ENCODE peak calls at places on chromosomes 7 and 10, in four cellular contexts. T is transverse colon, Z is SK-N-SH, Y is HepG2. L is an unnamed sample.

GRCh38 chr7:151410405-151411390 is 860 bp upstream of the WDR86 start:
- DNase-seq in Y (no peak), Z (peak), T (no peak), L (peak)

GRCh38 chr10:88113232-88113631 is 249.8 kb downstream of the PTEN start:
- DNase-seq in Z (no peak), Y (no peak), T (no peak), L (no peak)

GRCh38 chr7:128884561-128885369 is 22.1 kb downstream of the ATP6V1F start:
- DNase-seq in Z (peak), T (no peak), Y (no peak), L (no peak)

GRCh38 chr7:2813350-2814185 is 30.5 kb downstream of the GNA12 start:
- DNase-seq in Z (no peak), Y (no peak), T (no peak), L (peak)

GRCh38 chr10:32941357-32941756 is 16.7 kb downstream of the ITGB1 start:
- DNase-seq in Y (no peak), T (no peak), Z (no peak), L (no peak)

GRCh38 chr10:99977916-99978315 is 31.8 kb downstream of the DNMBP start:
- DNase-seq in Z (no peak), Y (no peak), T (no peak), L (no peak)

GRCh38 chr10:30702860-30703259 is 73.3 kb upstream of the LYZL2 start:
- DNase-seq in Z (no peak), T (no peak), Y (no peak), L (no peak)

GRCh38 chr10:123102673-123103072 is 33.1 kb upstream of the HMX3 start:
- DNase-seq in Z (no peak), T (no peak), Y (no peak), L (no peak)

GRCh38 chr10:98296514-98296913 is 28.5 kb upstream of the LOXL4 start:
- DNase-seq in Y (no peak), T (no peak), Z (no peak), L (peak)

GRCh38 chr7:123770378-123770777 is 21.6 kb upstream of the WASL start:
- DNase-seq in T (no peak), Z (no peak), Y (peak), L (no peak)

GRCh38 chr7:94649313-94649924 is 6.5 kb downstream of the SGCE start:
- DNase-seq in Z (no peak), T (no peak), Y (no peak), L (no peak)

GRCh38 chr7:66221442-66221841 is 16.3 kb downstream of the TPST1 start:
- DNase-seq in Y (no peak), T (no peak), Z (no peak), L (no peak)

GRCh38 chr7:65295409-65295808 is 78.2 kb upstream of the ZNF92 start:
- DNase-seq in T (no peak), Y (no peak), Z (no peak), L (no peak)

GRCh38 chr7:70574314-70574713 is 557.6 kb upstream of the GALNT17 start:
- DNase-seq in Y (no peak), T (no peak), Z (no peak), L (no peak)

DNA sequence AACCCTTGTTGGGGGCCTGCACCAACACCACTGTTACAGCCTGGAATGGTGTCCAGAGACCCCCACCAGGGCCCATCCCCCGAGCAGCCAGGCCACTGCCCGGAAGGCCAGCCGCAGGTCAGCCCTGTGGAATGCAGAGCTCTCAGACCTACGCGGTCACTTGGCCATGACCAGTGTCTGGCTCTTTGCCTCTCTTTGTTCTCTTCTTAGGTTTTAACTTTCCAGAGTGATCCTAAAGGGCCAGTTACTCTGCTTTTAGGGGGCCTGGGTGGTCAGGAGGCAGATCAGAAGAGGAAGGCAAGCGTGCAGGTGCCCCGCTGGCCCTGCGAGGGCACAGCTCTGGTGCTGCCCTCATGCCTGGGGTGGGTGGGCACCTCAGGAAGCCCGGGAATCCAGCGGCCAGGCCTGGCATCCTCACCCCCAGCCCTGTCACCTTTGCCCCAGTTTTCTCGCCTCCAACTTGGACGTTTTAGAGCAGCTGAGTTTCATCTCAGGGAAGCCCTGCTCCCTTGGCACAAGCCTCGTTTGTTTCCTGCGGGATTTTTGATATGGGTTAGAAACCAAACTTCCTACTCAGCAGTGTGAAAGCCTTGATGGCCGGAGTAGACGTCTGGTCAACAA is 62.5 kb upstream of the CHST15 start:
- DNase-seq in Y (no peak), T (no peak), Z (no peak), L (peak)
- TF ChIP-seq EP300 in Y (no peak), T (no peak), Z (no peak), L (no peak)

DNA sequence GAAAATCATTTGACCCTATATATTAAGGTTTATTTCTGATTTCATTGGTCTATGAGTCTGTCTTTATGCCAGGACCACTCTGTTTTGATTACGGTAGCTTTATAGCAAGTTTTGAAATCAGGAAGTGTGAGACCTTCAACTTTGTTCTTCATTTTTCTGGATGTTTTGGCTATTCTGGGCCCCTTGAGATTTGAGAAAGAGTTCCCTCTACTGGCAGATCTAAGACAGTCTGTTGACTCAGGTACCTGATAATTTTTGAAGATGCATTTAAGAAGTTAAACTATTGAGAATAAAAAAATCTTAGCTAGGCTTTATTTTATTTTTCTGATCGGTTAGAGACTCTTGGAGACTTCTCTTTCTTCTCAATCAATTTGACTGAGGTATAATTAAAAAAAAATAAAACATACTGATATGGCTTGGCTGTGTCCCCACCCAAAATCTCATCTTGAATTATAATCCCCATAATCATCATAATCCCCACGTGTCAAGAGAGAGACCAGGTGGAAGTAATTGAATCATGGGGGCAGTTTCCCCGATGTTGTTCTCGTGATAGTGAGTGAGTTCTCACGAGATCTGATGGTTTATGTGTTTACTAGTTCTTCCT is 209.2 kb downstream of the SNX10 start:
- DNase-seq in Z (peak), T (no peak), Y (peak), L (no peak)
- TF ChIP-seq CTCF in Z (peak), T (peak), Y (peak), L (peak)

GRCh38 chr7:116355423-116355765 is 144.1 kb upstream of the CAV2 start:
- DNase-seq in T (no peak), Y (no peak), Z (no peak), L (no peak)

GRCh38 chr7:116356979-116357378 is 142.6 kb upstream of the CAV2 start:
- DNase-seq in Y (no peak), Z (no peak), T (no peak), L (no peak)

GRCh38 chr7:116354546-116355422 is 144.4 kb downstream of the TES start:
- DNase-seq in Z (peak), Y (peak), T (peak), L (peak)

GRCh38 chr7:116357776-116358670 is 141.5 kb upstream of the CAV2 start:
- DNase-seq in T (no peak), Z (no peak), Y (no peak), L (no peak)

GRCh38 chr7:116356333-116356965 is 143.1 kb upstream of the CAV2 start:
- DNase-seq in T (no peak), Y (no peak), Z (no peak), L (no peak)
- TF ChIP-seq POLR2AphosphoS5 in T (no peak), Y (no peak), Z (no peak), L (no peak)

GRCh38 chr7:149720372-149721083 is 52.9 kb downstream of the ZNF467 start:
- DNase-seq in Y (peak), T (no peak), Z (peak), L (peak)
- TF ChIP-seq EP300 in Y (no peak), T (no peak), Z (no peak), L (no peak)